ENCODE peak calls at places on chromosomes 12 and 14, in nine cellular contexts. L is bronchial epithelial cell, H is cardiac muscle cell, A is aorta, I is NT2/D1, X is body of pancreas, V is thyroid gland, B is Peyer's patch, Y is pancreas. T is an unnamed sample.

GRCh38 chr14:49975286-49975685 is 82.4 kb downstream of the ARF6 start:
- DNase-seq in L (peak; percentile 74), H (no peak), A (no peak), I (no peak), X (no peak), V (no peak), B (no peak), Y (no peak), T (no peak)

GRCh38 chr14:84643438-84643837 is 886.5 kb upstream of the FLRT2 start:
- DNase-seq in L (no peak), H (no peak), A (no peak), I (no peak), X (no peak), V (no peak), B (no peak), Y (no peak), T (no peak)

GRCh38 chr14:36582011-36582873 is at the start of gene NKX2-8:
- DNase-seq in L (no peak), H (peak; percentile 33), A (no peak), I (no peak), X (peak; percentile 37), V (peak; percentile 58), B (no peak), Y (peak; percentile 65), T (peak; percentile 82)

GRCh38 chr12:62629413-62629812 is 162.8 kb downstream of the MON2 start:
- DNase-seq in L (no peak), H (no peak), A (no peak), I (peak; percentile 59), X (no peak), V (no peak), B (no peak), Y (no peak), T (peak; percentile 76)

GRCh38 chr14:72710212-72710611 is 183.7 kb downstream of the DPF3 start:
- DNase-seq in L (no peak), H (no peak), A (no peak), I (no peak), X (no peak), V (no peak), B (no peak), Y (no peak), T (no peak)

GRCh38 chr14:30419037-30419436 is 139.9 kb upstream of the G2E3 start:
- DNase-seq in L (no peak), H (no peak), A (no peak), I (no peak), X (no peak), V (no peak), B (no peak), Y (no peak), T (no peak)

GRCh38 chr12:43758247-43758727 is 303 bp downstream of the PUS7L start:
- DNase-seq in L (peak; percentile 43), H (no peak), A (no peak), I (peak; percentile 3), X (peak; percentile 50), V (peak; percentile 50), B (peak; percentile 28), Y (peak; percentile 39), T (peak; percentile 23)

GRCh38 chr14:43877351-43877900 is 629.7 kb downstream of the FSCB start:
- DNase-seq in L (no peak), H (no peak), A (no peak), I (no peak), X (no peak), V (no peak), B (no peak), Y (no peak), T (no peak)

GRCh38 chr14:103607039-103607668 is 21.9 kb upstream of the KLC1 start:
- DNase-seq in L (peak; percentile 10), H (peak; percentile 23), A (peak; percentile 80), I (no peak), X (peak; percentile 48), V (peak; percentile 54), B (peak; percentile 71), Y (no peak), T (peak; percentile 84)

GRCh38 chr14:22230517-22230916 is 358.5 kb downstream of the DAD1 start:
- DNase-seq in L (no peak), H (no peak), A (no peak), I (no peak), X (no peak), V (no peak), B (no peak), Y (no peak), T (no peak)

GRCh38 chr14:83294941-83295340 is 1761.3 kb upstream of the SEL1L start:
- DNase-seq in L (peak; percentile 19), H (no peak), A (no peak), I (no peak), X (no peak), V (no peak), B (no peak), Y (no peak), T (no peak)

GRCh38 chr12:122022393-122023338 is 982 bp downstream of the BCL7A start:
- DNase-seq in L (no peak), H (peak; percentile 66), A (no peak), I (no peak), X (peak; percentile 58), V (peak; percentile 48), B (no peak), Y (peak; percentile 80), T (peak; percentile 92)

GRCh38 chr12:8658361-8658760 is 4.3 kb downstream of the MFAP5 start:
- DNase-seq in L (peak; percentile 84), H (no peak), A (no peak), I (no peak), X (no peak), V (no peak), B (no peak), Y (no peak), T (no peak)

GRCh38 chr12:18415227-18415626 is 153.9 kb downstream of the PIK3C2G start:
- DNase-seq in L (no peak), H (no peak), A (no peak), I (no peak), X (no peak), V (no peak), B (no peak), Y (no peak), T (no peak)

GRCh38 chr14:68088463-68088862 is 268.9 kb downstream of the RAD51B start:
- DNase-seq in L (no peak), H (no peak), A (no peak), I (no peak), X (no peak), V (no peak), B (no peak), Y (no peak), T (no peak)

GRCh38 chr12:89453579-89453978 is 71.0 kb downstream of the GALNT4 start:
- DNase-seq in L (peak; percentile 66), H (no peak), A (no peak), I (no peak), X (no peak), V (no peak), B (no peak), Y (no peak), T (no peak)

GRCh38 chr14:80714489-80714888 is 227.0 kb downstream of the CEP128 start:
- DNase-seq in L (no peak), H (no peak), A (no peak), I (no peak), X (no peak), V (no peak), B (no peak), Y (no peak), T (no peak)

DNA sequence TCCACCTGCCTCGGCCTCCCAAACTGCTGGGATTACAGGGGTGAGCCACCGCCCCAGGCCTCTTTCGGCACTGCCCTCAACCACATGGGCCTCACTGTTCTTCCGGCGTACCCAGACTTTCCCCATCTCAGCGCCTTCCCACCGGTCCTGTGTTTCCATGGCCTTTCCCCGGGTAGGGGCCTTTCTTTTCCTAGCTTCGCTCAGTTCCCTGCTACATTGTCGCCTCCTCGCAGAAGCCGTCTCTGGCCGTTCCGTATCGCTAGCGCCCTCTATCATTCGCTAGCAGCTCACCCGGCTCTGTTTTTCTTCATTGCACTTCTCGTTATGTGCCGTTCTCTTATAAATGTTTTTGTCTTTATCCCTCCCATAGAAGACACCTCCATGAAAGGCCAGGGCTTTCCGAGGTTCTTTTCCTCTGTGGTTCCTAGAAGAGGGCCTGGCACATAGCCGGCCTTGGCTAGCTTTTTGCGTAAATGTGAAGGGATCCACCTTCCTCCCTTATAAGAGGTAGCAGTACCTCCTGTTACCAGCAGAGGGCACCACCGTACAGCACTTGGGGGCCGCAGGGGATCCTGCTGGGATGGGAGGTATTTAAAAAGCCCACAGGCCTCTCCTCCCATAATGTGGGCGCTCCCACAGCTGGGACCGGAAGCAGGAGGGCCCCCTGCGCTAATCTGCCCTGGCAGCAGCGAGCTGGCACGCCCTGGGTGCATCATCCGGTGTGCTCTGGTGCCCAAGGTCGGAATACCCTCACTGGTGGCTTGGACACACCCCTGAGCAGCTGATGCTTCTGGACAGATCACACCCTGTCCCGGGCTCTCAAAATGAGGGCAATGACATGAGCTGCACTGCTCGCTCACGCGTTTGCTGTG is 18.8 kb downstream of the TAMALIN start:
- DNase-seq in L (peak; percentile 65), H (peak; percentile 85), A (peak; percentile 89), I (peak; percentile 67), X (peak; percentile 89), V (peak; percentile 86), B (peak; percentile 89), Y (peak; percentile 85), T (peak; percentile 93)
- H3K4me3 ChIP-seq in L (no peak overlapping the region), H (peak overlapping the region; percentile 35), A (no peak overlapping the region), I (peak overlapping the region; percentile 22), X (no peak overlapping the region), V (no peak overlapping the region), B (peak overlapping the region; percentile 28), Y (peak overlapping the region; percentile 30), T (no peak overlapping the region)

DNA sequence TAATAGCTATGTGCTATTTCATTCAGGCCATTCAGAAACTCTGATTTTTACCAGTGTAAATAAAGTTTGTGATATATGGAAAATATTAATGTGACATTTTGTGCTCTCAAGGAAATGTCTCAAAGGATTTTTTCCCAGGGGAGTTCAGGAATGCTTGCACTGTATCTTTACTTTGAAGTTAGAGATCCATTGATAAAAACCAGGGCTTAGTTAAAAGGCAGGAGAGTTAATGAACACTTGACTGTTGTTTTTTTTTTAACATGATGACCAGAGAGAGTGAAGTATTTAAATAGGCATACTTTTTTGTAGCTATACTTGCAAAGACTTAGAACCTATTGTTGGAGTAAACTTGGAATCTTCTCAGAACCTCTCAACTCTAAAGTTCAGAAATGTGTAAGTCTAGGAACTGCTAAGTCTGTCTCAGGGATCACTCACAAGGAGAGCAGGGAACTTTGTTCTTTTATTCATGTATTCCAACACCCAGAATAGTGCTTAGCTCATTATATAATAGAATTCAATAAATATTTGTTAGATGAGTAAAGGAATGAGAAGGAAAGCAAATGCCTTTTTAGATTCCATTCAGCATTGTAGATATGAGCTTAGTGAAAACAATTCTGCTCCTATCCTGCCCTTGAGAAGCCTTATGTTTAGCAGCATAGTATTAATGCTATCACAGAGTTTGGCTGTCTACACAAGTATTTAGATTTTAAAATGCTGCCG is 117.5 kb downstream of the DAAM1 start:
- DNase-seq in L (peak; percentile 46), H (no peak), A (no peak), I (no peak), X (no peak), V (no peak), B (no peak), Y (no peak), T (no peak)
- H3K36me3 ChIP-seq in L (no peaks in the 10 kb centered on the region), H (no peaks in the 10 kb centered on the region), A (peaks cover 2% of the 10 kb centered on the region), I (no peaks in the 10 kb centered on the region), X (no peaks in the 10 kb centered on the region), V (no peaks in the 10 kb centered on the region), B (no peaks in the 10 kb centered on the region), Y (no peaks in the 10 kb centered on the region), T (no peaks in the 10 kb centered on the region)

GRCh38 chr14:97411938-97412612 is 614.9 kb downstream of the VRK1 start:
- DNase-seq in L (no peak), H (no peak), A (no peak), I (no peak), X (no peak), V (no peak), B (no peak), Y (no peak), T (no peak)
- H3K4me3 ChIP-seq in L (no peak overlapping the region), H (no peak overlapping the region), A (no peak overlapping the region), I (no peak overlapping the region), X (no peak overlapping the region), V (no peak overlapping the region), B (no peak overlapping the region), Y (no peak overlapping the region), T (peak overlapping the region; percentile 6)

GRCh38 chr12:120103044-120103338 is 13.6 kb downstream of the RAB35 start:
- DNase-seq in L (no peak), H (no peak), A (no peak), I (no peak), X (no peak), V (no peak), B (no peak), Y (no peak), T (peak; percentile 24)
- H3K36me3 ChIP-seq in L (peaks cover 33% of the 10 kb centered on the region), H (no peaks in the 10 kb centered on the region), A (no peaks in the 10 kb centered on the region), I (peaks cover 90% of the 10 kb centered on the region), X (peaks cover 12% of the 10 kb centered on the region), V (peaks cover 22% of the 10 kb centered on the region), B (no peaks in the 10 kb centered on the region), Y (peaks cover 19% of the 10 kb centered on the region), T (peaks cover 7% of the 10 kb centered on the region)

T was measured in H7.